ENCODE peak calls at places on chromosomes 13 and 19, in seven cellular contexts. C is HCT116; W is CD4-positive, alpha-beta T cell; M is gastrocnemius medialis; V is glutamatergic neuron; N is lower leg skin; K is heart left ventricle. G is an unnamed sample.

GRCh38 chr13:90232291-90232690 is 1115.2 kb upstream of the MIR17HG start:
- DNase-seq in N (no peak), K (no peak), M (no peak), V (no peak), W (no peak), C (no peak), G (no peak)

GRCh38 chr13:109694972-109695371 is 91.4 kb downstream of the IRS2 start:
- DNase-seq in W (no peak), M (no peak), N (no peak), V (no peak), K (no peak), C (no peak), G (no peak)

GRCh38 chr13:85601526-85601925 is 197.7 kb downstream of the SLITRK6 start:
- DNase-seq in V (no peak), K (no peak), M (no peak), C (no peak), N (no peak), W (no peak), G (no peak)

GRCh38 chr19:58196911-58197616 is 14.2 kb downstream of the ZNF274 start:
- DNase-seq in W (no peak), M (no peak), N (no peak), K (no peak), C (no peak), V (no peak), G (no peak)

GRCh38 chr19:8445488-8446001 is 770 bp downstream of the HNRNPM start:
- DNase-seq in V (peak), K (peak), M (peak), C (no peak), N (peak), W (peak), G (peak)

GRCh38 chr13:50599046-50599445 is 244.4 kb downstream of the DLEU7 start:
- DNase-seq in W (no peak), N (no peak), V (no peak), M (no peak), C (no peak), K (no peak), G (no peak)

GRCh38 chr19:2059422-2060201 is 8.6 kb upstream of the MKNK2 start:
- DNase-seq in N (peak), K (peak), V (peak), M (peak), W (no peak), C (peak), G (no peak)

GRCh38 chr13:76014618-76015315 is 378.6 kb downstream of the LMO7 start:
- DNase-seq in V (no peak), K (no peak), M (no peak), C (no peak), W (no peak), N (no peak), G (no peak)

GRCh38 chr13:100506600-100507422 is 81.8 kb downstream of the GGACT start:
- DNase-seq in V (no peak), M (no peak), W (no peak), N (no peak), C (no peak), K (no peak), G (no peak)

GRCh38 chr19:3537101-3537437 is 1.9 kb upstream of the TEKTIP1 start:
- DNase-seq in K (no peak), M (no peak), N (no peak), V (no peak), W (no peak), C (no peak), G (no peak)

GRCh38 chr19:16542894-16543498 is 759 bp upstream of the CHERP start:
- DNase-seq in K (no peak), W (no peak), V (no peak), C (no peak), M (no peak), N (peak), G (no peak)

GRCh38 chr19:50567882-50568281 is 353 bp downstream of the LRRC4B start:
- DNase-seq in W (no peak), V (no peak), C (no peak), M (no peak), K (no peak), N (no peak), G (no peak)

GRCh38 chr19:3670796-3671679 is 29.2 kb downstream of the PIP5K1C start:
- DNase-seq in K (peak), W (no peak), N (peak), V (no peak), C (no peak), M (peak), G (no peak)

GRCh38 chr13:112078879-112079526 is 12.1 kb downstream of the SOX1 start:
- DNase-seq in V (no peak), M (no peak), W (no peak), K (no peak), N (no peak), C (no peak), G (no peak)

GRCh38 chr13:103291693-103292572 is 225.7 kb upstream of the SLC10A2 start:
- DNase-seq in V (no peak), M (no peak), C (no peak), W (no peak), N (no peak), K (no peak), G (no peak)

GRCh38 chr13:79387853-79388252 is 18.2 kb downstream of the RBM26 start:
- DNase-seq in N (no peak), K (no peak), C (no peak), V (no peak), W (no peak), M (no peak), G (no peak)

GRCh38 chr13:76863022-76863421 is 23.2 kb downstream of the KCTD12 start:
- DNase-seq in N (no peak), W (no peak), K (no peak), M (no peak), V (no peak), C (no peak), G (no peak)

GRCh38 chr19:29212614-29213573 is at the start of gene UQCRFS1:
- DNase-seq in M (peak), N (peak), V (peak), C (peak), W (peak), K (peak), G (peak)

GRCh38 chr19:1513492-1514294 is 874 bp upstream of the ADAMTSL5 start:
- DNase-seq in C (peak), W (peak), K (peak), M (peak), V (no peak), N (no peak), G (no peak)

GRCh38 chr13:111480976-111481375 is 160.5 kb downstream of the TEX29 start:
- DNase-seq in N (no peak), V (no peak), M (no peak), K (no peak), C (no peak), W (no peak), G (no peak)

GRCh38 chr19:33325920-33326319 is 23.6 kb upstream of the CEBPA start:
- DNase-seq in W (no peak), K (no peak), C (no peak), N (peak), V (no peak), M (peak), G (no peak)

GRCh38 chr19:42349378-42350107 is 24.1 kb downstream of the MEGF8 start:
- DNase-seq in V (no peak), C (no peak), W (no peak), N (no peak), M (no peak), K (peak), G (no peak)

GRCh38 chr13:109256866-109257760 is 529.3 kb downstream of the IRS2 start:
- DNase-seq in C (peak), M (peak), V (no peak), W (no peak), K (no peak), N (peak), G (no peak)

GRCh38 chr19:4297901-4298771 is 4.1 kb downstream of the TMIGD2 start:
- DNase-seq in M (no peak), N (no peak), W (no peak), V (no peak), C (no peak), K (no peak), G (no peak)

GRCh38 chr13:59483441-59484116 is 680.1 kb downstream of the DIAPH3 start:
- DNase-seq in M (no peak), W (no peak), C (no peak), N (no peak), V (no peak), K (no peak), G (no peak)

GRCh38 chr13:95156208-95156607 is 145.0 kb downstream of the ABCC4 start:
- DNase-seq in M (no peak), N (no peak), V (no peak), W (no peak), K (no peak), C (no peak), G (no peak)

GRCh38 chr19:38737921-38738731 is 6.1 kb downstream of the CAPN12 start:
- DNase-seq in V (no peak), N (no peak), M (no peak), K (no peak), W (no peak), C (no peak), G (peak)

GRCh38 chr19:35509018-35509652 is 4.3 kb downstream of the DMKN start:
- DNase-seq in M (no peak), K (no peak), C (peak), N (no peak), W (peak), V (no peak), G (no peak)

GRCh38 chr19:39408392-39409206 is 2.0 kb downstream of the ZFP36 start:
- DNase-seq in K (no peak), M (peak), W (peak), N (no peak), C (peak), V (no peak), G (no peak)

GRCh38 chr13:30734434-30734833 is 909 bp upstream of the ALOX5AP start:
- DNase-seq in V (no peak), N (no peak), W (no peak), C (no peak), M (no peak), K (no peak), G (no peak)

GRCh38 chr13:67135356-67135755 is 94.8 kb downstream of the PCDH9 start:
- DNase-seq in N (no peak), V (no peak), C (no peak), K (no peak), W (no peak), M (no peak), G (no peak)

GRCh38 chr13:47829684-47830083 is 171.4 kb downstream of the SUCLA2 start:
- DNase-seq in N (no peak), W (no peak), V (no peak), M (no peak), C (no peak), K (no peak), G (no peak)

GRCh38 chr19:13961826-13962737 is 9.8 kb downstream of the DCAF15 start:
- DNase-seq in N (no peak), K (no peak), M (no peak), V (peak), C (no peak), W (no peak), G (no peak)

GRCh38 chr19:33419763-33420080 is 46.2 kb downstream of the CEBPG start:
- DNase-seq in M (no peak), W (no peak), K (peak), V (peak), N (no peak), C (no peak), G (no peak)

GRCh38 chr13:64397699-64398098 is 2832.4 kb downstream of the PCDH9 start:
- DNase-seq in W (no peak), N (no peak), M (no peak), V (no peak), C (no peak), K (no peak), G (no peak)

GRCh38 chr19:5985098-5985783 is 7.3 kb upstream of the RANBP3 start:
- DNase-seq in K (no peak), W (no peak), C (no peak), V (no peak), M (no peak), N (no peak), G (no peak)

GRCh38 chr13:110014719-110015118 is 228.3 kb upstream of the IRS2 start:
- DNase-seq in K (no peak), W (no peak), M (no peak), N (no peak), C (no peak), V (no peak), G (no peak)

GRCh38 chr19:39974377-39975155 is 3.6 kb downstream of the PSMC4 start:
- DNase-seq in K (no peak), M (no peak), N (no peak), C (no peak), W (no peak), V (no peak), G (no peak)

DNA sequence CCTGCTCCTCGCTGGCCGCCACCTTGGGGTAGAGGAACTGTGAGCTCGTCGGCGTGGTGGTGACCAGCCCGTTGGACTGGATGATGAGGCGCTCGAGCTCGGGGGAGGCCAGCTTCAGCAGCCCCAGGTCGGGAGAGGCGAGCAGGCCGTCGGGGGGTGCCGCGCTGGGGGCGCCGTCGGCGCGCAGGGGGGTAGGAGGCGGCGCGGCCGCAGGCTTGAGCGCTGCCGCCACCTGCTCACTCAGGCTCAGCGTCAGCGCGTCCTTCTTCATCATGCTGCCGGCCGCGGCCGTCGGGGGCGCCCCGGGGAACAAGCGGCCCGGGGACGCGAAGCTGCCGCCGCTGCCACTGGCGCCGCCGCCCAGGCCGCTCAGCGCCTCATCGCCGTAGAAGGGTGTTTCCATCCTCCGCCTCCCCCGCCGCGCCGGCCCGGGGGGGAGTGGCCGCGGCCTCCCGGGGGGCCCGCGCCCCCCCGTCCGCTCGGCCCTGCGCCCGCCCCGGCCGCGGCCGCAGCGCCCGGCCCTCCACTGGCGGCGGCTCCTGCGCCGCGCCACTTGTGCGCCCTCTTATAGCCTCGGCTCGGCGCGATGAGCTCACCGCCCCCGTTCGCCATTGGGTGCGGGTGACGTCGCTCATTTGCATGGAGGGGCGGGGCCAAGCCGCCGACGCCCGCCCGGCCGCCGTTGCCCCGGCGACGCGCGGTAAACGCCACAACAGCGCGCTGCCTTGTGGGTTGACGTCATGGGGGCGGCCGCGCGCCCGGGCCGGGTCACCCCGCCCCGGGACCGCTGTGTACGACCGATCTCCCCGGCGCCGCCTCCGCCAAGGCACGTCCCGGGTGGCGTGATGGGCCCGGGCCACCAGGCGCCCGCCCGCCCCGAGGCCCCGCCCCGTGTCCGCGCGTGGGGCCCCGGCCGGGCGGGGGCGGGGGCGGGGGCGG is at the start of gene JUND:
- DNase-seq in W (peak), K (peak), N (peak), M (peak), V (peak), C (peak), G (no peak)
- TF ChIP-seq CTCF in W (no peak), K (no peak), N (no peak), M (no peak), V (no peak), C (no peak), G (peak)

GRCh38 chr13:96822900-96823299 is 171.4 kb downstream of the OXGR1 start:
- DNase-seq in C (peak), V (peak), K (no peak), M (peak), W (no peak), N (peak), G (no peak)
- TF ChIP-seq CTCF in C (peak), V (no peak), K (no peak), M (no peak), W (no peak), N (no peak), G (peak)

GRCh38 chr13:39729161-39729560 is 73.7 kb downstream of the COG6 start:
- DNase-seq in C (no peak), V (no peak), W (no peak), K (no peak), N (no peak), M (no peak), G (no peak)
- TF ChIP-seq CTCF in C (no peak), V (no peak), W (no peak), K (no peak), N (no peak), M (no peak), G (no peak)

DNA sequence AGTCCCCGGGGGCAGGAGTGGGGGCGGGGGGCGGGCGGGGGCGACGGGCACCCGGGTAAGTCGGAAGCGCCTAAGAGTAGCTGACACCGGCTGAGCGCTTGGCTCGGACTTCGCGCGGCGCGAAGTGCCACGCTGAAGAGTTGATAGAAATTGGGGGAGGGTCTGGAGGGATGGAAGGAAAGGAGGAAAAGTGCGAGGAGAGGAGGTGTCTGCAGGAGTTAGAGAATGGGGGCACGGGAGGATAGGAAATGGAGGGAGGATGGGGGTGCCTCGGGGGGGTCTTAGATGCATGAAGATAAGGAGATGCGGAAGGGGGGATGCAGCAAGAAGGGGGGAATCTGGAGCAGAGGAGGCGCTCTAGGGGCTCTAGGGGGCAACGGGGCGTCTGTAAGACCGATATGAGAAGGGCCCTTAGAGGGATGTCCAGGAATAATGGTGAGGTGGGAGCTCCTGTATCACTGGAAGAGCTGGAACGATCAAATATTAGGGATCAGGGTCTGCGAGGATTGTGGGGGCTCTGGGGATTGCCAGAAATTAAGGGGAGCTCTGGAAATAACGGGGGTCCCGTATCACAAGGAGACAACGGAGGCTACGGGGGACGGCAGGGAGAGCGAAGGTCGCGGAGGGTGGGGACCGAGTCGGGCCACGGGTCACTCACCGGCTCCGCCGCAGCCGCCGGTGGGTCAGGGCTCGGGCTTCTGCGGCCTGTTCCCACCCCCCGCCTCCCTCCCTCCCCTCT is at the start of gene MYPOP:
- DNase-seq in N (no peak), V (no peak), K (no peak), C (no peak), M (no peak), W (no peak), G (no peak)
- TF ChIP-seq CTCF in N (no peak), V (no peak), K (no peak), C (no peak), M (no peak), W (no peak), G (no peak)

GRCh38 chr19:30919737-30920136 is 429.5 kb downstream of the TSHZ3 start:
- DNase-seq in W (no peak), N (no peak), M (no peak), C (no peak), V (no peak), K (no peak), G (no peak)
- TF ChIP-seq CTCF in W (no peak), N (no peak), M (no peak), C (no peak), V (no peak), K (no peak), G (no peak)

GRCh38 chr13:45742985-45743384 is 40.9 kb downstream of the CBY2 start:
- DNase-seq in V (no peak), W (no peak), N (no peak), C (no peak), K (no peak), M (no peak), G (no peak)

GRCh38 chr13:45737571-45738002 is 35.5 kb downstream of the CBY2 start:
- DNase-seq in V (peak), K (no peak), C (peak), M (no peak), W (no peak), N (no peak), G (no peak)
- TF ChIP-seq CTCF in V (peak), K (peak), C (peak), M (no peak), W (no peak), N (no peak), G (peak)

GRCh38 chr19:45094707-45095106 is 1.7 kb downstream of the PPP1R37 start:
- DNase-seq in V (no peak), C (no peak), K (no peak), N (no peak), M (no peak), W (no peak), G (no peak)

GRCh38 chr19:45091031-45091918 is 1.7 kb upstream of the PPP1R37 start:
- DNase-seq in C (peak), N (peak), M (peak), K (peak), W (peak), V (peak), G (peak)

GRCh38 chr19:45090598-45090997 is 2.4 kb upstream of the PPP1R37 start:
- DNase-seq in V (no peak), W (no peak), C (no peak), K (no peak), M (no peak), N (no peak), G (no peak)

GRCh38 chr19:45094158-45094557 is 1.2 kb downstream of the PPP1R37 start:
- DNase-seq in N (no peak), K (no peak), M (no peak), C (no peak), V (no peak), W (no peak), G (no peak)

GRCh38 chr19:45092747-45093678 is at the start of gene PPP1R37:
- DNase-seq in W (peak), C (peak), M (peak), N (peak), K (peak), V (peak), G (no peak)
- TF ChIP-seq CTCF in W (peak), C (peak), M (peak), N (no peak), K (peak), V (no peak), G (peak)